ENCODE peak calls at places on chromosomes 6 and 20, in eight cellular contexts. F is heart left ventricle, Q is HepG2, R is tibial nerve, G is K562, P is uterus, D is stomach, N is endothelial cell of umbilical vein. E is an unnamed sample.

GRCh38 chr20:37519508-37520416 is 1.3 kb upstream of the NNAT start:
- DNase-seq in D (peak; percentile 22), Q (peak; percentile 70), G (no peak), F (no peak), P (no peak), R (no peak), N (peak; percentile 41), E (no peak)

GRCh38 chr20:23585808-23586734 is 17.8 kb upstream of the CST9L start:
- DNase-seq in R (no peak), P (no peak), F (no peak), N (no peak), Q (peak; percentile 96), D (no peak), G (no peak), E (no peak)

GRCh38 chr6:106114492-106114891 is 28.4 kb downstream of the PRDM1 start:
- DNase-seq in D (no peak), R (no peak), F (no peak), P (no peak), G (no peak), N (no peak), Q (no peak), E (no peak)

GRCh38 chr20:46243707-46244628 is 64.3 kb downstream of the CDH22 start:
- DNase-seq in G (no peak), P (no peak), F (no peak), D (no peak), N (no peak), Q (no peak), R (no peak), E (no peak)

GRCh38 chr20:17511401-17511800 is 19.8 kb downstream of the BFSP1 start:
- DNase-seq in F (no peak), P (no peak), N (no peak), D (no peak), Q (no peak), R (no peak), G (no peak), E (no peak)

GRCh38 chr6:149147939-149148718 is 169.4 kb upstream of the TAB2 start:
- DNase-seq in D (no peak), P (no peak), N (no peak), R (no peak), F (no peak), Q (no peak), G (no peak), E (no peak)

GRCh38 chr20:41166201-41167117 is 29.1 kb downstream of the PLCG1 start:
- DNase-seq in D (no peak), R (no peak), P (no peak), F (no peak), N (no peak), G (no peak), Q (no peak), E (no peak)

GRCh38 chr6:36924778-36925396 is 29.7 kb upstream of the PI16 start:
- DNase-seq in G (no peak), R (no peak), D (no peak), P (no peak), N (no peak), F (no peak), Q (no peak), E (no peak)

GRCh38 chr6:125910518-125910917 is 46.1 kb upstream of the HINT3 start:
- DNase-seq in P (no peak), Q (no peak), R (no peak), N (peak; percentile 28), G (no peak), F (no peak), D (no peak), E (no peak)

GRCh38 chr6:45830441-45831139 is 185.1 kb downstream of the CLIC5 start:
- DNase-seq in R (no peak), Q (no peak), N (no peak), D (no peak), F (no peak), G (no peak), P (no peak), E (no peak)

DNA sequence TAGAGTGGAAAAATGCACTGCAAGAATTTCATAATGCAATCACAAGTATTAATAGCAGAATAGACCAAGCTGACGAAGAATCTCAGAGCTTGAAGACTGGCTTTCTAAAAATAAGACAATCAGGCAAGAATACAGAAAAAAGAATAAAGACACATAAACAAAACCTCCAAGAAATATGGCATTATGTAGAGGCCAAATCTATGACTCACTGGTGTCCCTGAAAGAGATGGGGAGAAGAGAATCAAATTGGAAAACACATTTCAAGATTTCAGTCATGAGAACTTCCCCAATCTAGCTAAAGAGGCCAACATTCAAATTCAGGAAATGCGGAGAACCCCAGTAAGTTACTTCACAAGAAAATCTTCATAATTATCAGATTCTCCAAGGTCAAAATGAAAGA is 69.0 kb upstream of the PDE7B start:
- DNase-seq in D (no peak), F (no peak), R (no peak), G (no peak), P (no peak), N (no peak), Q (no peak), E (no peak)
- H3K9me3 ChIP-seq in D (no peaks in the 10 kb centered on the region), F (no peaks in the 10 kb centered on the region), R (no peaks in the 10 kb centered on the region), G (no peaks in the 10 kb centered on the region), P (no peaks in the 10 kb centered on the region), N (no peaks in the 10 kb centered on the region), Q (no peaks in the 10 kb centered on the region), E (no peaks in the 10 kb centered on the region)

GRCh38 chr6:144284753-144285547 is at the start of gene UTRN:
- DNase-seq in G (peak; percentile 31), P (peak; percentile 80), F (peak; percentile 92), N (peak; percentile 83), R (peak; percentile 45), Q (peak; percentile 74), D (peak; percentile 75), E (peak; percentile 13)

GRCh38 chr6:144286503-144287393 is 1.6 kb downstream of the UTRN start:
- DNase-seq in D (peak; percentile 79), G (no peak), Q (peak; percentile 88), F (peak; percentile 82), N (peak; percentile 94), P (peak; percentile 64), R (peak; percentile 16), E (no peak)

GRCh38 chr6:144284474-144284752 is 722 bp upstream of the UTRN start:
- DNase-seq in D (no peak), G (no peak), N (no peak), Q (no peak), F (no peak), P (no peak), R (no peak), E (no peak)

GRCh38 chr6:144285548-144285797 is 338 bp downstream of the UTRN start:
- DNase-seq in P (no peak), N (no peak), G (no peak), D (no peak), R (no peak), Q (no peak), F (no peak), E (no peak)

GRCh38 chr6:144285798-144286502 is 815 bp downstream of the UTRN start:
- DNase-seq in G (no peak), Q (peak; percentile 24), R (peak; percentile 57), P (peak; percentile 68), D (peak; percentile 74), F (peak; percentile 91), N (peak; percentile 74), E (no peak)
- TF ChIP-seq POLR2A in G (no peak), Q (peak; percentile 74), R (no peak), P (no peak), D (no peak), F (no peak), N (peak; percentile 74), E (no peak)

DNA sequence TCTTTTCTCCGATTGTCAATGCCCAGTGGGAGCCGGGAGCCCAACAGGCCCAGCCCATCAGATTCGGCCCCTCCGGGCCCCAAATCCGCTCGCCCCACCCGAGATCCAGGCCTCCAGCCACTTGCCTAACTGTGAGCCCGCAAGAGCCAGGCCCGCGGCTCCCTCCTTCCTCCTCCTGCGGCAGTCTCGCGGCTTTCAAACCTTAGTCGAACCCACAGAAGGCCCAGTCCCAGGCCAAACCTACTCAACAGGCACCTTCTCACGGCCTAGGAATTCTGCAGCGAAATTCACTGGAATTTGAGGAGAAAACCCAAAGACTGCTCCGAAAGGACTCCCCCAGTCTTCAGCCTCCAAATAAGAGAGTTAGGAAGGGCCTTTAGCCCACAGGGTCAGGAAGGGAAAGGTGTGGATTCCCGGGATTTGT is 2.8 kb upstream of the TFAP2A start:
- DNase-seq in P (no peak), R (no peak), D (no peak), F (no peak), N (no peak), G (no peak), Q (no peak), E (no peak)
- H3K4me3 ChIP-seq in P (no peak overlapping the region), R (no peak overlapping the region), D (no peak overlapping the region), F (no peak overlapping the region), N (no peak overlapping the region), G (no peak overlapping the region), Q (no peak overlapping the region), E (peak overlapping the region; percentile 84)

DNA sequence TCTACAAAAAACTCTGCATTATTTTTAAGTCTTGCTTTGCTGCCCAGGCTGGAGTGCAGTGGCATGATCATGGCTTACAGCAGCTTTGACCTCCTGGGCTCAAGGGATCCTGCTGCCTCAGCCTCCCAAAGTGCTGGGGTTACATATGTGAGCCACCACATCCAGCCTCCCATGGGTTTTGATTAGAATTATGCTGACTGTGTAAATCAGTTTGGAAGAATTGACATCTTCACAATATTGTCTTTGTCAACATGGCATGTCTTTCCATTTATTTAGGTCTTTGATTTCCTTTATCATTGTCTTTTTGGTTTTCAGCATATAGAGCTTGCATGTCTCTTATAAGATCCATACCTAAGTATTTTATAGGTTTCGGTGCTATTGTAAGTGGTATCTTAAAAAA is 13.2 kb upstream of the APCDD1L start:
- DNase-seq in R (no peak), Q (no peak), P (no peak), F (no peak), G (no peak), D (no peak), N (no peak), E (no peak)
- H3K9me3 ChIP-seq in R (peaks cover 27% of the 10 kb centered on the region), Q (peaks cover 32% of the 10 kb centered on the region), P (no peaks in the 10 kb centered on the region), F (no peaks in the 10 kb centered on the region), G (no peaks in the 10 kb centered on the region), D (peaks cover 8% of the 10 kb centered on the region), N (peaks cover 2% of the 10 kb centered on the region), E (peaks cover 28% of the 10 kb centered on the region)

DNA sequence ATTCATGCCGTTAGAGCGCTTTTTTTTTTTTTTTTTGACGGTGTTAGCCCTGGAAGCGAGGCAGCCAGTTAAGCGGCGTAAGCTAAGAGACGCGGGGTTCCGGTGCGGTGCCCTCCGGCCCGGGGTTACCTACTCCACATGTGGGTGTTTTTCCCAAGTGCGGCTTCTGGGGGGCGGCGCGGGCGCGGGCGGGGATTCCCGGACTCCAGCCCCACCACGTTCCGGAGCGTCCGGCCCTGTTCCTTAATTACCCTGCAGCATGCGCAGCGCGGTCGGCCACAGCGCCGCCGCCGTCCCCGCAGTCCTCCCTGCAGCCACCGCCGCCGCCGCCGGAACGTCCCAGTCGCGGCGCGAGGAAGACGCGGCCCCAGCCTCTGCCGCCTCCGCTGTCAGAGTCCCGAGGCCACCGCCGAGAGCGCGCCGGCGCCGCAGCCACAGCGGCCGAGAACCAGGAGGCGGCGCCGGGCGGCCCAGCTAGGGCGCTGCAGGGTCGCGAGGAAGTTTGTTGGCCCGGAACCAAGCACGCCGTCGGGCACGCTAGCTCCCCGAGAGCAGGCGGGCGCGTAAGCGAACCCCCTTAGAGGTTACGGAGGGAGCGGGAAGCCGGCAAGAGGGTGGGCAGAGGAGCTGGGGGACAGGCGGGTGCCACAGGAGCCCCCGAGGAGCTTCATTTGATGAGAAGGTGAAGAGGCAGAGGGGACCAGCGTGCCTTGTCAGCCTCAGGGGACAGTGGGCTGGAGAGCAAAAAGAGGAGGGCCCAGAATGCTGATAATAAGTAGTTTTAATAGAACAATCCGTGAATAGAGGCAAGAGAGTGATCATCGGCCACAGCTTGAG is 937 bp downstream of the COL19A1 start:
- DNase-seq in G (peak; percentile 36), R (no peak), F (peak; percentile 83), Q (peak; percentile 12), D (peak; percentile 62), P (no peak), N (peak; percentile 30), E (no peak)
- TF ChIP-seq POLR2A in G (no peak), R (no peak), F (no peak), Q (no peak), D (no peak), P (no peak), N (no peak), E (no peak)